ENCODE peak calls at places on chromosomes 7 and 10, in six cellular contexts. E, T, I, G, A and O are unnamed samples.

GRCh38 chr7:87934699-87935372 is 785 bp downstream of the ADAM22 start:
- DNase-seq in E (peak), T (no peak), I (no peak), A (no peak), G (peak), O (no peak)

GRCh38 chr10:126376956-126377355 is 11.3 kb downstream of the ADAM12 start:
- DNase-seq in I (no peak), G (no peak), T (no peak), E (no peak), A (no peak), O (no peak)

GRCh38 chr7:23594879-23595604 is 2.1 kb upstream of the CCDC126 start:
- DNase-seq in I (no peak), T (no peak), E (no peak), A (no peak), G (peak), O (no peak)

GRCh38 chr10:84993251-84994035 is 665.1 kb downstream of the CCSER2 start:
- DNase-seq in A (no peak), G (no peak), T (no peak), E (no peak), I (no peak), O (no peak)

GRCh38 chr7:50598455-50599343 is 33.5 kb upstream of the DDC start:
- DNase-seq in A (no peak), I (no peak), T (no peak), E (no peak), G (no peak), O (no peak)

GRCh38 chr7:151992375-151992774 is 33.1 kb upstream of the GALNT11 start:
- DNase-seq in T (no peak), G (peak), E (peak), I (peak), A (peak), O (no peak)

GRCh38 chr10:78371118-78371517 is 337.5 kb downstream of the RPS24 start:
- DNase-seq in G (no peak), I (no peak), E (no peak), A (no peak), T (no peak), O (no peak)

GRCh38 chr10:58666024-58666423 is 153.4 kb downstream of the BICC1 start:
- DNase-seq in G (no peak), A (no peak), I (no peak), E (peak), T (no peak), O (no peak)

GRCh38 chr7:1120791-1121190 is 32.9 kb downstream of the GPER1 start:
- DNase-seq in E (no peak), I (no peak), T (no peak), A (no peak), G (no peak), O (no peak)

GRCh38 chr10:29627201-29628105 is 7.3 kb downstream of the SVIL start:
- DNase-seq in T (no peak), E (no peak), I (no peak), A (no peak), G (no peak), O (no peak)
- TF ChIP-seq CTCF in T (no peak), E (no peak), I (no peak), A (no peak), G (no peak), O (no peak)

GRCh38 chr7:127598318-127598717 is 4.8 kb downstream of the FSCN3 start:
- DNase-seq in G (no peak), I (no peak), T (no peak), A (no peak), E (no peak), O (no peak)
- TF ChIP-seq CTCF in G (peak), I (no peak), T (no peak), A (no peak), E (no peak), O (no peak)

GRCh38 chr10:119509909-119510451 is 32.5 kb downstream of the RGS10 start:
- DNase-seq in T (no peak), I (no peak), A (no peak), E (peak), G (no peak), O (no peak)
- TF ChIP-seq CTCF in T (no peak), I (no peak), A (no peak), E (no peak), G (no peak), O (no peak)

DNA sequence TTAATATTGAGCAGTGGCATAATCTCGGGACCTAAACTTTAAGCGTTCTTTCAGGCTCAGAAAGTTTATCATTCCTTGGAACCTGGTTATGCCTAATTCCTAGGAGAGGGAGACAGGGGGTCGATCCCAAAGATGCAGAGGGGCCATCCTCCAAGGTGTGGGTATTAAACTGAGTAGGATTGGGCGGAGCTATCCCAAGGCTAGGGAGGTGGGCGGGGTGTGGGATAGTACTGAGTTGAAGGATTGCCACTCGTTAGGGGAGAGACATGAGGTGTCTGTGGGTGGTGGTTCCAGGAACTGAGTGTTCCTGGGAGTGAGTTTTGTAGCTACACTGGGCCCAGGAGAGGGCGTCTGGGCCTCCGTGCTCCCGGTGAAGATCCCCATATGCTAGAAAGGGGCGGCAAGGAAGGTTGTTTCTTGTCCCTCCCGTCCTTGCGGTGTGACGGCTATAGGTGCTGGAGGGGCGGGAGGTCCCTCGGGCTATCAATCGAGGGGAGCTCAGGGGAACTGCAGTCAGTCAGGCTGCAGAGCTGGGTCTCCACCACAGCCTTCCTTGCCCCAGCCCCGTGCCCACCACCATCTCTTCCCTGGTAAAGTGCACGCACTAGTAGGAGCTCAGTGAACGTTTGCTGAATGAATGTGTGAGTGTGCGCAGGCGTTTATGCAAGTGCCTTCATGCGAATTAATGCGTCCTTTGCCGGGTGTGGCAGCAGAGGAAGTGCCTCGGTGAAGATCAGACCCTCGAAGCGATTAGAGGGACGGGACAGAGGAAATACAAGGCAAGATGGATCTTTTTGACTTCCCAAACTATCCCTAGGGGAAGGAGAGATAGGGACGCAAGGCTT is 3.0 kb upstream of the HMX2 start:
- DNase-seq in T (no peak), E (no peak), A (no peak), I (no peak), G (peak), O (no peak)
- TF ChIP-seq CTCF in T (no peak), E (no peak), A (no peak), I (no peak), G (no peak), O (no peak)